ENCODE peak calls at places on chromosomes 6 and 20, in seven cellular contexts. One of them, this sample, is unnamed.

GRCh38 chr6:31752739-31753319 is 9.6 kb upstream of the SAPCD1 start:
- DNase-seq in mammary epithelial cell: peak
- DNase-seq in choroid plexus epithelial cell: peak
- DNase-seq in neural progenitor cell: no peak
- DNase-seq in NCI-H774: no peak
- DNase-seq in SK-N-SH: no peak
- DNase-seq in activated naive CD4-positive, alpha-beta T cell treated with anti-CD3 and anti-CD28 coated beads for 36 hours: no peak
- DNase-seq in this sample: no peak

GRCh38 chr6:109330263-109330662 is 52.0 kb downstream of the CD164 start:
- DNase-seq in mammary epithelial cell: no peak
- DNase-seq in activated naive CD4-positive, alpha-beta T cell treated with anti-CD3 and anti-CD28 coated beads for 36 hours: no peak
- DNase-seq in NCI-H774: no peak
- DNase-seq in choroid plexus epithelial cell: no peak
- DNase-seq in neural progenitor cell: no peak
- DNase-seq in SK-N-SH: no peak
- DNase-seq in this sample: no peak

GRCh38 chr6:51489133-51489532 is 598.3 kb downstream of the PKHD1 start:
- DNase-seq in NCI-H774: no peak
- DNase-seq in mammary epithelial cell: no peak
- DNase-seq in choroid plexus epithelial cell: no peak
- DNase-seq in SK-N-SH: no peak
- DNase-seq in neural progenitor cell: no peak
- DNase-seq in activated naive CD4-positive, alpha-beta T cell treated with anti-CD3 and anti-CD28 coated beads for 36 hours: no peak
- DNase-seq in this sample: no peak

GRCh38 chr6:33794910-33795615 is 6.1 kb upstream of the LEMD2 start:
- DNase-seq in choroid plexus epithelial cell: no peak
- DNase-seq in NCI-H774: no peak
- DNase-seq in neural progenitor cell: no peak
- DNase-seq in mammary epithelial cell: no peak
- DNase-seq in SK-N-SH: peak
- DNase-seq in activated naive CD4-positive, alpha-beta T cell treated with anti-CD3 and anti-CD28 coated beads for 36 hours: no peak
- DNase-seq in this sample: no peak

GRCh38 chr6:43733471-43734293 is 36.3 kb upstream of the VEGFA start:
- DNase-seq in SK-N-SH: no peak
- DNase-seq in neural progenitor cell: no peak
- DNase-seq in activated naive CD4-positive, alpha-beta T cell treated with anti-CD3 and anti-CD28 coated beads for 36 hours: peak
- DNase-seq in mammary epithelial cell: peak
- DNase-seq in NCI-H774: no peak
- DNase-seq in choroid plexus epithelial cell: no peak
- DNase-seq in this sample: no peak

GRCh38 chr6:146369866-146370265 is 173.8 kb upstream of the RAB32 start:
- DNase-seq in NCI-H774: no peak
- DNase-seq in neural progenitor cell: no peak
- DNase-seq in choroid plexus epithelial cell: no peak
- DNase-seq in activated naive CD4-positive, alpha-beta T cell treated with anti-CD3 and anti-CD28 coated beads for 36 hours: no peak
- DNase-seq in SK-N-SH: no peak
- DNase-seq in mammary epithelial cell: no peak
- DNase-seq in this sample: no peak

GRCh38 chr20:19923762-19924161 is 93.4 kb upstream of the NAA20 start:
- DNase-seq in choroid plexus epithelial cell: no peak
- DNase-seq in NCI-H774: no peak
- DNase-seq in SK-N-SH: no peak
- DNase-seq in neural progenitor cell: no peak
- DNase-seq in activated naive CD4-positive, alpha-beta T cell treated with anti-CD3 and anti-CD28 coated beads for 36 hours: no peak
- DNase-seq in mammary epithelial cell: no peak
- DNase-seq in this sample: no peak

GRCh38 chr6:139406577-139407343 is 32.3 kb upstream of the CITED2 start:
- DNase-seq in choroid plexus epithelial cell: peak
- DNase-seq in SK-N-SH: no peak
- DNase-seq in NCI-H774: no peak
- DNase-seq in mammary epithelial cell: no peak
- DNase-seq in activated naive CD4-positive, alpha-beta T cell treated with anti-CD3 and anti-CD28 coated beads for 36 hours: no peak
- DNase-seq in neural progenitor cell: no peak
- DNase-seq in this sample: no peak

GRCh38 chr20:43994486-43995100 is 79.9 kb downstream of the TOX2 start:
- DNase-seq in choroid plexus epithelial cell: peak
- DNase-seq in mammary epithelial cell: no peak
- DNase-seq in neural progenitor cell: no peak
- DNase-seq in activated naive CD4-positive, alpha-beta T cell treated with anti-CD3 and anti-CD28 coated beads for 36 hours: no peak
- DNase-seq in SK-N-SH: peak
- DNase-seq in NCI-H774: no peak
- DNase-seq in this sample: no peak

GRCh38 chr6:128807577-128807976 is 75.4 kb upstream of the LAMA2 start:
- DNase-seq in NCI-H774: no peak
- DNase-seq in choroid plexus epithelial cell: peak
- DNase-seq in activated naive CD4-positive, alpha-beta T cell treated with anti-CD3 and anti-CD28 coated beads for 36 hours: no peak
- DNase-seq in neural progenitor cell: peak
- DNase-seq in mammary epithelial cell: peak
- DNase-seq in SK-N-SH: no peak
- DNase-seq in this sample: no peak

GRCh38 chr6:29722773-29723665 is at the start of gene HLA-F:
- DNase-seq in mammary epithelial cell: peak
- DNase-seq in SK-N-SH: peak
- DNase-seq in NCI-H774: no peak
- DNase-seq in neural progenitor cell: peak
- DNase-seq in activated naive CD4-positive, alpha-beta T cell treated with anti-CD3 and anti-CD28 coated beads for 36 hours: peak
- DNase-seq in choroid plexus epithelial cell: peak
- DNase-seq in this sample: peak